ENCODE peak calls at places on chromosomes 2 and 18, in seven cellular contexts. H is B cell, O is epithelial cell of esophagus, J is AG09309, G is endothelial cell, D is PC-3, T is esophagus squamous epithelium. R is an unnamed sample.

GRCh38 chr18:12262748-12263147 is 8.6 kb downstream of the CIDEA start:
- DNase-seq in T (no peak), O (no peak), D (no peak), G (no peak), H (no peak), J (no peak), R (no peak)

GRCh38 chr2:165434865-165435500 is 34.5 kb upstream of the CSRNP3 start:
- DNase-seq in J (no peak), H (no peak), D (no peak), T (no peak), G (no peak), O (no peak), R (no peak)

GRCh38 chr18:45951021-45951714 is 16.0 kb downstream of the EPG5 start:
- DNase-seq in T (no peak), G (no peak), D (peak), H (no peak), O (peak), J (peak), R (peak)

GRCh38 chr2:46363535-46364170 is 66.4 kb downstream of the EPAS1 start:
- DNase-seq in G (no peak), T (no peak), H (no peak), D (peak), J (peak), O (peak), R (peak)

GRCh38 chr2:118095610-118096009 is 7.3 kb downstream of the INSIG2 start:
- DNase-seq in H (no peak), J (no peak), T (no peak), G (no peak), O (peak), D (no peak), R (peak)

GRCh38 chr2:180015951-180016709 is 9.0 kb upstream of the CWC22 start:
- DNase-seq in O (peak), D (peak), T (no peak), G (no peak), J (peak), H (no peak), R (peak)

GRCh38 chr2:58180635-58181034 is 60.5 kb downstream of the FANCL start:
- DNase-seq in T (no peak), O (no peak), D (no peak), H (no peak), J (no peak), G (no peak), R (no peak)

GRCh38 chr2:176110975-176111663 is 4.0 kb downstream of the HOXD11 start:
- DNase-seq in G (peak), D (peak), T (no peak), H (no peak), O (peak), J (no peak), R (peak)

GRCh38 chr18:46297621-46298020 is 193.4 kb downstream of the HAUS1 start:
- DNase-seq in D (no peak), J (no peak), G (no peak), H (no peak), T (no peak), O (no peak), R (no peak)

GRCh38 chr2:38966678-38967077 is 77.0 kb downstream of the ARHGEF33 start:
- DNase-seq in J (no peak), T (no peak), G (no peak), D (no peak), O (no peak), H (no peak), R (no peak)

GRCh38 chr2:223055140-223055539 is 3.1 kb downstream of the KCNE4 start:
- DNase-seq in D (no peak), J (no peak), T (no peak), O (no peak), H (no peak), G (no peak), R (peak)

GRCh38 chr18:21264651-21265050 is 22.6 kb downstream of the GREB1L start:
- DNase-seq in T (no peak), G (no peak), D (peak), O (peak), J (no peak), H (no peak), R (peak)

GRCh38 chr18:22056962-22057361 is 112.4 kb upstream of the GATA6 start:
- DNase-seq in D (peak), G (no peak), J (no peak), T (no peak), H (no peak), O (no peak), R (no peak)

GRCh38 chr18:35041752-35042379 is 653 bp downstream of the MAPRE2 start:
- DNase-seq in D (no peak), G (no peak), O (peak), T (no peak), J (no peak), H (no peak), R (peak)
- TF ChIP-seq CTCF in D (no peak), G (no peak), O (no peak), T (no peak), J (no peak), H (peak), R (no peak)

GRCh38 chr18:32470713-32471633 is at the start of gene GAREM1:
- DNase-seq in O (peak), H (peak), J (peak), T (peak), G (peak), D (peak), R (peak)
- TF ChIP-seq CTCF in O (peak), H (peak), J (peak), T (peak), G (no peak), D (peak), R (peak)

DNA sequence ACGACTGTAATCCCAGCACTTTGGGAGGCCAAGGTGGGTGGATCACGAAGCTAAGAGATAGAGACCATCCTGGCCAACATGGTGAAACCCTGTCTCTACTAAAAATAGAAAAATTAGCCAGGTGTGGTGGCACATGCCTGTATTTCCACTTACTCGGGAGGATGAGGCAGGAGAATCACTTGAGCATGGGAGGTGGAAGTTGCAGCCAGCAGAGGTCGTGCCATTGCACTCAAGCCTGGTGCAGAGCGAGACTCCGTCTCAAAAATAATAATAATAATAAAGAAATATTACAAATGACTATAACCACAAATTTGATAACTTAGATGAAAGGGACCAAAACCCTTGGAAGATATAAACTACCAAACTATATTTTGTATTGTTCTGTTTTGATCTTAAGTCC is 226.3 kb upstream of the GULP1 start:
- DNase-seq in D (peak), G (no peak), O (no peak), J (no peak), T (no peak), H (no peak), R (no peak)
- TF ChIP-seq CTCF in D (no peak), G (no peak), O (no peak), J (peak), T (no peak), H (no peak), R (no peak)

GRCh38 chr2:15546297-15547098 is 14.6 kb downstream of the NBAS start:
- DNase-seq in T (no peak), D (no peak), O (no peak), J (no peak), G (peak), H (no peak), R (no peak)
- TF ChIP-seq CTCF in T (no peak), D (peak), O (peak), J (peak), G (peak), H (no peak), R (no peak)

DNA sequence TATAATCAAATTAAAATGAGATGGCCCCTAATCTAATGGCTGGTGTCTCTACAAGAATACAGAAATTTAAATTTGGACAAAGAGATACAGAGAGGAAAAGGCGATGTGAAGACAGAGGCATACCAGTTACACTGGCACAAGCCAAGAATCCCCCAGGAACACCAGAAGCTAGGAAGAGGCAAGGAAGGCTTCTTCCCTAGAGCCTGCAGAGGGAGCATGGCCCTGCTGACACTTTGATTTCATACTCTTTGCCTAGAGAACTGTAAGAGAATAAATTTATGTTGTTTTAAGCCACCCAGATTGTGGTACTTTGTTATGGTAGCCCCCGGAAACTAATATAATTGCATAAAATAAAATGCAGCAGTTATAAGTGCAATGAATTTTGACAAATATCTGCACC is 671.4 kb downstream of the MBD2 start:
- DNase-seq in O (no peak), J (no peak), G (no peak), H (no peak), T (no peak), D (no peak), R (no peak)
- TF ChIP-seq CTCF in O (no peak), J (no peak), G (no peak), H (no peak), T (no peak), D (no peak), R (no peak)

GRCh38 chr18:36758623-36759022 is 70.2 kb downstream of the TPGS2 start:
- DNase-seq in T (no peak), D (no peak), G (no peak), H (no peak), O (no peak), J (no peak), R (no peak)

GRCh38 chr18:36762074-36762473 is 66.7 kb downstream of the TPGS2 start:
- DNase-seq in J (no peak), H (no peak), O (no peak), G (no peak), D (no peak), T (no peak), R (peak)

GRCh38 chr18:36759167-36759776 is 69.5 kb downstream of the TPGS2 start:
- DNase-seq in O (no peak), G (no peak), T (no peak), D (no peak), H (no peak), J (no peak), R (no peak)

GRCh38 chr18:36760598-36760997 is 68.2 kb downstream of the TPGS2 start:
- DNase-seq in H (no peak), O (no peak), T (no peak), D (no peak), G (no peak), J (no peak), R (no peak)

DNA sequence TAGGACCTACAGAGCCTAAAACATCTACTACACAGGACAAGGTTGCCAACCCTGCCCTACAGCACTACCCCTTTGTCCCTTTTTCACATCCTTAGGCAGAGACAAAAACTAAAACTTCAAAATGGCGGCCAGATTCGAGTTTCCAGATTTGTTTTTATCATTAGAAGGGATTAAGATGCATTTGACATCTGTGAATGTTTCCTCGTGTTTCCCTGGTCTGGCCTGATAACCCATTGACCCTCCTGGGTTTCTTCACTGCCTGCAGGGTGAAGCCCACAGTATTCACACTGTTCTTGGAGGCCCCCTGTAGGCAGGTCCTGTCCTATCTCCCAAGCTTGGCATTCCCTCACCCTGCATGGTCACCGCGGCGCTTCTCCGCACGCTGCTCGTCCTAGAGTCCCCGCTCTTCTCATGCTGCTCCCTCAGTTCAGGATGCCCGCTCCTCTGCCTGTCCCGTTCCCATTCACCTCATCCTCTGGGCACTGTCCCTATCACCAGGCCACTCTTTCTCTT is 67.6 kb downstream of the TPGS2 start:
- DNase-seq in J (no peak), D (no peak), T (no peak), H (no peak), O (no peak), G (no peak), R (no peak)
- TF ChIP-seq CTCF in J (no peak), D (no peak), T (no peak), H (no peak), O (no peak), G (no peak), R (no peak)